ENCODE peak calls at places on chromosomes 13 and 19, in four cellular contexts. I is GM12864, U is esophagus squamous epithelium, H is AG09309. P is an unnamed sample.

GRCh38 chr13:30429721-30430694 is 7.7 kb downstream of the UBE2L5 start:
- DNase-seq in U (no peak), I (no peak), H (peak), P (peak)

GRCh38 chr19:7199613-7200533 is 94.3 kb downstream of the INSR start:
- DNase-seq in U (no peak), I (no peak), H (no peak), P (no peak)

GRCh38 chr19:38389101-38389925 is 816 bp downstream of the SPRED3 start:
- DNase-seq in I (no peak), U (no peak), H (no peak), P (no peak)

GRCh38 chr19:2554856-2555255 is 78.9 kb downstream of the GADD45B start:
- DNase-seq in H (no peak), U (no peak), I (no peak), P (peak)

GRCh38 chr19:29478578-29479565 is 46.9 kb upstream of the VSTM2B start:
- DNase-seq in I (no peak), H (no peak), U (no peak), P (no peak)

GRCh38 chr13:30148791-30149190 is 158.6 kb downstream of the KATNAL1 start:
- DNase-seq in U (no peak), I (no peak), H (no peak), P (no peak)

GRCh38 chr19:7871530-7872305 is 2.5 kb downstream of the PRR36 start:
- DNase-seq in U (no peak), H (peak), I (peak), P (peak)

GRCh38 chr13:114010401-114011101 is 36.7 kb upstream of the C13orf46 start:
- DNase-seq in H (no peak), I (no peak), U (no peak), P (no peak)

GRCh38 chr19:15456871-15457700 is 7.3 kb downstream of the RASAL3 start:
- DNase-seq in H (no peak), U (no peak), I (no peak), P (no peak)

GRCh38 chr19:35247526-35248309 is 1.1 kb upstream of the LSR start:
- DNase-seq in H (no peak), U (no peak), I (peak), P (no peak)

GRCh38 chr19:47607564-47608073 is 1.3 kb upstream of the BICRA start:
- DNase-seq in U (no peak), H (no peak), I (no peak), P (no peak)

GRCh38 chr13:30861163-30861562 is 44.9 kb upstream of the MEDAG start:
- DNase-seq in U (no peak), I (no peak), H (no peak), P (no peak)

GRCh38 chr19:42066075-42066754 is 3.8 kb downstream of the GRIK5 start:
- DNase-seq in I (no peak), H (no peak), U (no peak), P (no peak)

GRCh38 chr13:99415851-99416331 is 85.4 kb upstream of the TM9SF2 start:
- DNase-seq in U (no peak), I (no peak), H (no peak), P (no peak)

GRCh38 chr19:18203408-18203862 is 407 bp downstream of the RAB3A start:
- DNase-seq in H (no peak), U (no peak), I (no peak), P (no peak)

GRCh38 chr13:111389621-111390521 is 69.4 kb downstream of the TEX29 start:
- DNase-seq in I (no peak), H (no peak), U (no peak), P (no peak)

GRCh38 chr19:13077233-13077632 is 25.4 kb downstream of the LYL1 start:
- DNase-seq in I (no peak), H (no peak), U (no peak), P (no peak)

GRCh38 chr13:66689037-66689619 is 541.0 kb downstream of the PCDH9 start:
- DNase-seq in H (no peak), U (no peak), I (no peak), P (no peak)
- TF ChIP-seq CTCF in H (peak), U (no peak), I (no peak), P (peak)

GRCh38 chr13:68810660-68811059 is 1297.0 kb upstream of the ATXN8OS start:
- DNase-seq in I (no peak), H (no peak), U (no peak), P (no peak)
- TF ChIP-seq CTCF in I (no peak), H (no peak), U (no peak), P (no peak)

GRCh38 chr13:73401769-73402168 is 343.0 kb downstream of the KLF5 start:
- DNase-seq in H (no peak), I (no peak), U (no peak), P (no peak)
- TF ChIP-seq CTCF in H (peak), I (no peak), U (no peak), P (no peak)

GRCh38 chr13:101026328-101026727 is 351.7 kb upstream of the TMTC4 start:
- DNase-seq in H (no peak), I (no peak), U (no peak), P (no peak)
- TF ChIP-seq CTCF in H (no peak), I (no peak), U (no peak), P (no peak)

DNA sequence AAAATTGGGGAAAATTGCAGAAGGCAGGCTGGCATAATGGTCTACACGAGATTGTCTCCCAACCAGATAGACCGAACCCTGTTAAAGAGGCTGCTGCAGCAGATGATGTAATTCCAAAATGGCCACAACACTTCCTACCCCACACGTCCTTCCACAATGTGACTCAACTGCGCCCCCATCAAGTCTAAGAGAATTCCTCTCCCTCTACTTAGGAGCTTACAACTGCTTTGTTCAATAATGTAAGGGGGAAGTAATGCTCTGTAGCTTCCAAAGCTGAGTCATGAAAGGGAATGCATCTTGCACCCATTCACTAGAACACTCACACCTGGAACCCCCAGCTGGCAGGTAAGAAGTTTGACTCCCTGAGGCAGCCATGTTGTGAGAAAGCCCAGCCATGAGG is 117.8 kb upstream of the IRS2 start:
- DNase-seq in H (no peak), I (no peak), U (no peak), P (no peak)
- TF ChIP-seq CTCF in H (no peak), I (no peak), U (no peak), P (no peak)

GRCh38 chr19:30671622-30672051 is 299.5 kb downstream of the ZNF536 start:
- DNase-seq in U (no peak), H (no peak), I (no peak), P (no peak)
- TF ChIP-seq CTCF in U (no peak), H (no peak), I (no peak), P (no peak)

GRCh38 chr13:19888799-19889198 is 25.4 kb upstream of the ZMYM5 start:
- DNase-seq in H (no peak), I (no peak), U (no peak), P (no peak)
- TF ChIP-seq CTCF in H (peak), I (no peak), U (no peak), P (peak)

GRCh38 chr13:39602277-39602613 is 748 bp downstream of the LHFPL6 start:
- DNase-seq in I (no peak), U (no peak), H (no peak), P (no peak)
- TF ChIP-seq CTCF in I (peak), U (no peak), H (no peak), P (no peak)

DNA sequence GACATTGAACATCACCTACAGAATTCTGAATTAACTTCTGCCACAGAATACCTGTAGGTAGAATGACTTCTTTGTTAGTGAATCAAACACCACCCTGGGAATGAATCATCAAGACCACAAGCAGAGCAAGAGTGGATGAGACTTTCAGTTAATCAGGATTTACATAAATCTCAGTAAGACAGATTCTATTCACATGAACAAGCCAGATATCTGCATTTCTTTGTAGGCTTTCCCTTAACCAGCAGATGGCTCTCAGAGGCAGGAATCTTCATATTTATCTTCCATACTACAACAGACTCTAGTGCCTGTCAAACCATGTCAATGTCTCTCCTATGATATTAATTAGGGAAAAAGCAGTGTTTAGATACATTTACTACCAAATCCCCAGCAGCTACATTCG is 412.1 kb downstream of the KLF12 start:
- DNase-seq in H (peak), U (no peak), I (peak), P (peak)
- TF ChIP-seq CTCF in H (peak), U (no peak), I (peak), P (peak)

GRCh38 chr19:5821521-5822180 is 16.8 kb downstream of the NRTN start:
- DNase-seq in I (no peak), U (no peak), H (no peak), P (no peak)

GRCh38 chr19:5824791-5825577 is 14.5 kb downstream of the FUT6 start:
- DNase-seq in I (no peak), U (no peak), H (no peak), P (no peak)

GRCh38 chr19:5822181-5822844 is 17.2 kb downstream of the FUT6 start:
- DNase-seq in U (no peak), I (no peak), H (no peak), P (no peak)

GRCh38 chr19:5820785-5821184 is 15.9 kb downstream of the NRTN start:
- DNase-seq in H (no peak), I (no peak), U (no peak), P (no peak)

DNA sequence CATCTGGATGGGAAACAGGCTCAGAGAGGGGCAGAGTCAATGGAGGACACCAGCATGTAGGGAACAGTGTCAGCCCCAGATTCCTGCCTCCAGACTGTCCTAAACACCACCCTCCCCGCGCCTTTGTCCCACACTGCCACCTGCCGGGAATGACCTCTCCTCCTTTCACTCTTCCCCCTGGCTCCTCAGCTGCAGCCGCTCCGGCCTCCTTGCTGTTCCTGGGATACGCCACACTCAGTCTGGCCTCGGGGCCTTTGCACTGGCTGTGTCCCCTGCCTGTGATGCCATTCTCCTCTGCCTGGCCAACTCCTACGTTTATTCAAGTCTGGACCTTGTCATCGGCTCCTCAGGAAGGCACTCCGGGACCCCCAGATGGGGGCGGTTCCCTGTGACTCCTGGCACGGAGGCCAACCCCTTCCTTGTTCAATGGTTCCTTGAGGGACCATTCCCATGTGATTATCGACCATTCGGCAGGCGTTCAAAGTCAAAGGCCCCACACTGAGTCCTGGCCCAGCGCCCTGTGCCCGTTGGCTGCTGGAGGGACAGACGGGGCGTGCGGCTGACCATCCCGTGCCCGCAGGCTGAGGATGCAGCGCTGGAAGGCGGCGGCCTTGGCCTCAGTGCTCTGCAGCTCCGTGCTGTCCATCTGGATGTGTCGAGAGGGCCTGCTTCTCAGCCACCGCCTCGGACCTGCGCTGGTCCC is 15.8 kb downstream of the FUT6 start:
- DNase-seq in H (no peak), I (no peak), U (no peak), P (no peak)
- TF ChIP-seq CTCF in H (peak), I (no peak), U (no peak), P (peak)

P was measured in BJ.